ENCODE peak calls at places on chromosomes 6 and 20, in six cellular contexts. X, W, M, A, V and K are unnamed samples.
A peak's percentile ranks its signal among the peaks of the same experiment; 100 is the strongest.

GRCh38 chr20:38973107-38973506 is 11.0 kb downstream of the DHX35 start:
- DNase-seq in V (no peak), M (no peak), W (peak; percentile 2), A (no peak), X (no peak), K (no peak)

GRCh38 chr6:70707893-70708292 is 40.2 kb downstream of the SMAP1 start:
- DNase-seq in V (no peak), A (no peak), M (no peak), W (no peak), X (no peak), K (no peak)

GRCh38 chr6:31042801-31043200 is 32.5 kb downstream of the MUC22 start:
- DNase-seq in V (no peak), X (peak; percentile 59), W (peak; percentile 71), A (no peak), M (no peak), K (no peak)

GRCh38 chr6:53543341-53544010 is 1.4 kb downstream of the GCLC start:
- DNase-seq in A (no peak), V (no peak), X (no peak), M (no peak), W (no peak), K (no peak)

GRCh38 chr6:164396071-164397047 is 913.0 kb downstream of the C6orf118 start:
- DNase-seq in A (no peak), W (peak; percentile 55), X (no peak), M (peak; percentile 40), V (no peak), K (no peak)

GRCh38 chr20:32021091-32021490 is 10.9 kb downstream of the CCM2L start:
- DNase-seq in A (no peak), X (no peak), M (no peak), V (no peak), W (no peak), K (no peak)

GRCh38 chr20:50113420-50114224 is 672 bp upstream of the UBE2V1 start:
- DNase-seq in W (no peak), M (no peak), V (no peak), X (peak; percentile 40), A (no peak), K (peak; percentile 0)

GRCh38 chr6:45922728-45923351 is 92.8 kb downstream of the CLIC5 start:
- DNase-seq in V (no peak), W (peak; percentile 80), X (peak; percentile 77), A (no peak), M (peak; percentile 70), K (no peak)

GRCh38 chr20:9287826-9288225 is 218.9 kb downstream of the PLCB4 start:
- DNase-seq in M (no peak), A (no peak), W (no peak), V (no peak), X (peak; percentile 19), K (no peak)

GRCh38 chr6:163183791-163184190 is 230.7 kb upstream of the QKI start:
- DNase-seq in X (no peak), V (no peak), M (no peak), W (peak; percentile 41), A (no peak), K (no peak)

GRCh38 chr20:21103582-21104465 is 2.3 kb downstream of the LINC00237 start:
- DNase-seq in A (no peak), M (no peak), V (no peak), W (no peak), X (no peak), K (no peak)

GRCh38 chr6:142444388-142444787 is 142.6 kb downstream of the ADGRG6 start:
- DNase-seq in X (no peak), A (no peak), M (no peak), W (no peak), V (no peak), K (no peak)